ENCODE peak calls at places on chromosomes 11 and 22, in four cellular contexts. Z is activated CD8-positive, alpha-beta memory T cell treated with anti-CD3 and anti-CD28 coated beads for 4 hours; Q is D341Med; U is T-cell. L is an unnamed sample.

GRCh38 chr11:60161766-60162165 is 21.1 kb downstream of the MS4A6A start:
- DNase-seq in Z (no peak), Q (no peak), U (no peak), L (no peak)

GRCh38 chr22:38239101-38239761 is 33.6 kb downstream of the TMEM184B start:
- DNase-seq in Q (no peak), U (no peak), Z (no peak), L (no peak)

GRCh38 chr11:127998421-127998820 is 588.9 kb downstream of the ETS1 start:
- DNase-seq in Z (no peak), U (no peak), Q (no peak), L (no peak)

GRCh38 chr11:3090096-3090901 is 33.1 kb upstream of the CARS1 start:
- DNase-seq in U (no peak), Z (no peak), Q (no peak), L (no peak)

GRCh38 chr11:26467506-26467905 is 104.6 kb downstream of the MUC15 start:
- DNase-seq in Q (no peak), Z (no peak), U (no peak), L (no peak)

GRCh38 chr11:66570826-66571222 is 2.4 kb upstream of the CTSF start:
- DNase-seq in Q (no peak), Z (no peak), U (no peak), L (no peak)

GRCh38 chr11:120564573-120565301 is 53.2 kb downstream of the GRIK4 start:
- DNase-seq in Q (no peak), U (no peak), Z (no peak), L (no peak)

GRCh38 chr22:49507607-49508292 is 319.9 kb downstream of the BRD1 start:
- DNase-seq in Z (no peak), Q (no peak), U (no peak), L (no peak)

GRCh38 chr22:21573293-21573734 is 5.8 kb downstream of the UBE2L3 start:
- DNase-seq in U (no peak), Q (no peak), Z (no peak), L (no peak)

GRCh38 chr11:128879817-128880216 is 11.3 kb upstream of the KCNJ5 start:
- DNase-seq in U (no peak), Z (no peak), Q (no peak), L (no peak)

GRCh38 chr11:62694455-62695167 is 5.3 kb upstream of the LRRN4CL start:
- DNase-seq in U (peak), Z (peak), Q (peak), L (peak)

GRCh38 chr11:59102259-59102765 is 4.7 kb upstream of the FAM111B start:
- DNase-seq in Z (peak), U (peak), Q (no peak), L (no peak)

GRCh38 chr11:93783767-93784151 is 323 bp upstream of the MED17 start:
- DNase-seq in U (no peak), Q (no peak), Z (no peak), L (no peak)

GRCh38 chr11:125451400-125452124 is 44.5 kb downstream of the FEZ1 start:
- DNase-seq in Z (no peak), U (no peak), Q (no peak), L (no peak)

GRCh38 chr11:124768914-124769313 is 6.8 kb upstream of the ESAM start:
- DNase-seq in Q (no peak), U (no peak), Z (no peak), L (no peak)

GRCh38 chr11:120021978-120022377 is 115.9 kb downstream of the TRIM29 start:
- DNase-seq in Z (no peak), U (no peak), Q (no peak), L (no peak)

GRCh38 chr11:92969293-92969633 is 188 bp upstream of the MTNR1B start:
- DNase-seq in Z (no peak), Q (no peak), U (no peak), L (no peak)

GRCh38 chr22:20867179-20868099 is 8.6 kb downstream of the SNAP29 start:
- DNase-seq in Z (no peak), U (no peak), Q (no peak), L (no peak)

GRCh38 chr11:113147249-113147648 is 167.1 kb upstream of the TTC12 start:
- DNase-seq in U (no peak), Z (no peak), Q (no peak), L (no peak)

GRCh38 chr11:85823816-85824215 is 12.9 kb upstream of the SYTL2 start:
- DNase-seq in Z (peak), Q (no peak), U (peak), L (peak)

GRCh38 chr22:28951969-28952521 is 68.7 kb downstream of the ZNRF3 start:
- DNase-seq in Q (no peak), Z (no peak), U (no peak), L (no peak)

L was measured in stimulated activated CD8-positive, alpha-beta memory T cell treated with anti-CD3 and anti-CD28 coated beads, Interleukin-7, amount 100 ng/mL, for 1 hour.